ENCODE peak calls at places on chromosomes 11 and 22, in ten cellular contexts. Y is A549, V is tibial artery, T is ovary, J is lung, X is Peyer's patch, K is GM23338, G is mucosa of descending colon, R is IMR-90, I is prostate gland. W is an unnamed sample.

GRCh38 chr11:75814686-75815344 is at the start of gene UVRAG:
- DNase-seq in V (peak; percentile 99), T (peak; percentile 98), J (peak; percentile 99), I (peak; percentile 99), G (peak; percentile 99), R (peak; percentile 99), K (peak; percentile 99), Y (peak; percentile 99), X (peak; percentile 99), W (peak; percentile 99)

GRCh38 chr22:38947321-38948112 is 9.9 kb upstream of the APOBEC3A start:
- DNase-seq in K (no peak), Y (no peak), X (no peak), G (no peak), V (no peak), T (no peak), J (no peak), I (no peak), R (no peak), W (peak; percentile 24)

GRCh38 chr22:35642305-35642741 is 5.9 kb upstream of the APOL6 start:
- DNase-seq in J (no peak), G (peak; percentile 68), K (no peak), Y (no peak), V (no peak), X (peak; percentile 4), T (peak; percentile 66), I (no peak), R (peak; percentile 46), W (no peak)

GRCh38 chr22:49066619-49067018 is 761.1 kb downstream of the BRD1 start:
- DNase-seq in V (no peak), Y (no peak), X (no peak), I (no peak), R (no peak), G (no peak), J (no peak), K (no peak), T (no peak), W (no peak)

GRCh38 chr11:12581923-12582322 is 92.3 kb upstream of the TEAD1 start:
- DNase-seq in I (no peak), T (no peak), Y (peak; percentile 24), G (no peak), R (peak; percentile 88), V (no peak), J (peak; percentile 77), K (no peak), X (no peak), W (peak; percentile 63)

GRCh38 chr11:64545605-64546004 is 45.4 kb upstream of the SLC22A12 start:
- DNase-seq in G (no peak), Y (peak; percentile 79), K (no peak), V (no peak), I (no peak), J (no peak), R (peak; percentile 69), X (no peak), T (no peak), W (peak; percentile 87)

GRCh38 chr11:104352036-104352435 is 188.1 kb upstream of the PDGFD start:
- DNase-seq in V (no peak), X (no peak), R (no peak), T (no peak), G (no peak), K (no peak), Y (no peak), I (no peak), J (no peak), W (no peak)

GRCh38 chr11:122852071-122852831 is 14.0 kb downstream of the CRTAM start:
- DNase-seq in V (no peak), I (no peak), K (no peak), R (peak; percentile 53), Y (no peak), T (no peak), X (no peak), G (no peak), J (no peak), W (no peak)

GRCh38 chr11:123829745-123830144 is 23.6 kb upstream of the OR6M1 start:
- DNase-seq in R (no peak), T (no peak), I (no peak), K (no peak), J (no peak), G (no peak), V (no peak), X (no peak), Y (no peak), W (no peak)

DNA sequence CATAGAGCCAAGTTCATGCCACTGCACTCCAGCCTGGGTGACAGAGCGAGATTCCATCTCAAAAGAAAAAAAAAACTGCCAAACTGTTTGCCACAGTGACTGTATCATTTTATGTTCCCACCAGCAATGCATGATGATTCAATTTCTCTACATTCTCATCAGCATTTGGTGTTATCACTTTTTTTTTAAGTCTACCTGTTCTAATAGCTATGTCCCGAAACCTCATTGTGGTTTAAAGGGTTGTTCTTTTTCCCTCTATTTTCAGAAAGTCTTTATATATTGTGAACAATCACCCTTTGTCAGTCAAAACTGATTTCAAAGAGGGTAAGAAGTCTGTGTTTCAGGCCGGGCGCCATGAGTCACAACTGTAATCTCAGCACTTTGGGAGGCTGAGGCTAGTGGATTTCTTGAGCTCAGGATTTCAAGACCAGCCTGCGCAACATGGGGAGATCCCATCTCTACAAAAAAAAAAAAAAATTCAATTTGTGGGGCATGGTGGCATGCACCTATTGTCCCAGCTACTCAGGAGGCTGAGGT is 14.8 kb upstream of the FAM168A start:
- DNase-seq in T (no peak), I (no peak), G (no peak), K (no peak), R (peak; percentile 8), Y (no peak), J (no peak), X (no peak), V (no peak), W (peak; percentile 8)
- H3K4me1 ChIP-seq in T (no peaks in the 10 kb centered on the region), I (no peaks in the 10 kb centered on the region), G (no peaks in the 10 kb centered on the region), K (no peaks in the 10 kb centered on the region), R (no peaks in the 10 kb centered on the region), Y (no peaks in the 10 kb centered on the region), J (no peaks in the 10 kb centered on the region), X (no peaks in the 10 kb centered on the region), V (no peaks in the 10 kb centered on the region), W (no peaks in the 10 kb centered on the region)

GRCh38 chr11:44568358-44568705 is 2.9 kb downstream of the CD82 start:
- DNase-seq in I (no peak), K (no peak), J (no peak), T (no peak), V (no peak), Y (no peak), G (no peak), R (no peak), X (no peak), W (no peak)

GRCh38 chr11:44565746-44566558 is 489 bp downstream of the CD82 start:
- DNase-seq in G (no peak), V (no peak), J (no peak), R (no peak), T (no peak), Y (no peak), I (no peak), X (no peak), K (peak; percentile 57), W (no peak)

GRCh38 chr11:44566559-44566949 is 1.1 kb downstream of the CD82 start:
- DNase-seq in Y (no peak), V (no peak), G (no peak), X (no peak), I (no peak), J (no peak), K (no peak), R (no peak), T (no peak), W (no peak)

GRCh38 chr11:44567876-44568256 is 2.4 kb downstream of the CD82 start:
- DNase-seq in Y (no peak), X (no peak), R (no peak), V (no peak), T (no peak), G (no peak), I (no peak), J (no peak), K (no peak), W (no peak)

DNA sequence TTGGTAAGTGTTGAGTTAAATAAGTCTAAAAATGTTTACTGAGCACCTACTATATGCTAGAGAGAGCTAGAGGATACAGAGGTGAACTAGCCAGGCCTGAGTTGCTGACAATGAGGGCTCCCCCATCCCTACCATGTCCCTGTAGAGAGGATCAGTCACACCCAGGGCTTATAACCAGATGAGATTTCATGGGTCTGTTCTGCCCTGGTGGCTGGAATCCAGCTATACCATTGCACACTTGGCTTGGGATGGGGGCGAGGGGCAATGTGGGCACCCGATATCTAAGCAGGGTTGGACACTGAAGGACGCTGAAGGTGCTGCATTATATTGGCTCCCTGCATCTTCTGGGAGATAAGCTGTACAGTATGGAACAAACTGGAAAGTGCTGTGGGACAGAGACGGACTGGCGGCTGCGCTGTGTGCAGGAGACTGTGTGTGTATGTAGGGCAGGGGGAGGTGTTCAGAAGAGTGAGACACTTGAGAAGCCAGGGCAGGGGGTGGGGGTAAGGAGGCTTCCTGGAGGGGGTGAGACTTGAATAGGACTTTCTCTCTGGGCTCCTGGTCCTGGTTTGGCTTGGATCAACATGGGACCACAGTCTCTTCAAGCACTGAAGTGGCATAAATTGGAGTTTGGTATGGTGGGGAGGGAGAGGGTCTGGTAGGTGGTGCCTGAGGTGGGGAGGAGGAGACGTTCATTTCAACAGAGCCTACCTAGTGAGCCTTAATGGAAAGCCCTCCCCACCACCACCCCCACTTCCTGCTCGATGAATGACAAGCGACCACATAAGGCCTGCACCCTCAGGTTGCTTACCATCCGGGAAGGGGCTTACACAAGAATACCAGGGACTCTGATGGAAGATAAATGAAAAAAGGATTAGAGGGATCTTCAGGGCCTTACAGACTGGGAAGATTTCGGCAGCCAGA is 1.8 kb downstream of the CD82 start:
- DNase-seq in I (no peak), R (no peak), Y (no peak), T (no peak), V (no peak), X (peak; percentile 51), G (no peak), J (no peak), K (no peak), W (no peak)
- TF ChIP-seq CTCF in I (no peak), R (peak; percentile 25), Y (no peak), T (no peak), V (no peak), X (peak; percentile 17), G (no peak), J (no peak), K (peak; percentile 14), W (peak; percentile 39)

DNA sequence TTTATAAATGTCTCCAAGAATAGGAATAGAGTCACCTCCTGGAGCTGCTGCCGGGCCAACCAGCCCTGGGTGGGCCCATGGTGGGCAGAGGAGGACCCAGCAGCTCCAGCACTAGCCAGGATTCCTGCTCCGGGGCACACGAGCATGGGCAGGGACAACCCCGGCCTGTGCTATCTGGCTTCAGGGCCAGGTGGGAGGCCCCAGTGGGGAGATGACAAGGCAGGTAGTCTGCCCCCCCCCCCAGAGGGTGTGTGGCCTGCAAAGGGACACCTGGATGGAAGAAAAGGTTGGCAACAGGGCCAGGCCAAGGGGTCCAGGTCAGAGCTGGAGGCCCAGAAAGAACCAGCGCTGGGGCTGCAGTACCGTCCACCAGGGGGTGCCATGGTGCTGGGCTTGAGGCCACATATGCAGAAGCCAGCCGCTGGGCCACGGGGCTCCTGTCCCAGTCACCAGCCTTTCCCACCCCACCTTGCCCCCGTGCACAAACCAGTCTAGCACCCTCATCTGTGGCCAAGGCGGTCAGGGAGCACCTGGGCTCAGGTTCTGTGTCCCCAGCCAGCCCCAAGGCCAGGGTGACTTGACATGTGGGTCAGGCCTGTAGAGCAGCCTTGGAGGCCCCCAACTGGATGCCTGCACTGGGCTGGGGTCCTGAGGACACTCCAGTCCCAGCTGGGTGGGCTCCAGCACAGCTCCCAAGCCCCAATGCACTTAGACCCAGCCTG is 3.5 kb downstream of the TSPAN32 start:
- DNase-seq in G (peak; percentile 93), Y (peak; percentile 58), T (peak; percentile 82), V (peak; percentile 79), I (peak; percentile 74), R (peak; percentile 58), X (peak; percentile 90), K (peak; percentile 89), J (peak; percentile 88), W (peak; percentile 27)
- H3K4me1 ChIP-seq in G (peaks cover 8% of the 10 kb centered on the region), Y (no peaks in the 10 kb centered on the region), T (peaks cover 27% of the 10 kb centered on the region), V (peaks cover 42% of the 10 kb centered on the region), I (no peaks in the 10 kb centered on the region), R (peaks cover 11% of the 10 kb centered on the region), X (peaks cover 16% of the 10 kb centered on the region), K (no peaks in the 10 kb centered on the region), J (peaks cover 28% of the 10 kb centered on the region), W (no peaks in the 10 kb centered on the region)

GRCh38 chr11:41498726-41499125 is 39.3 kb upstream of the LRRC4C start:
- DNase-seq in R (no peak), Y (no peak), X (no peak), J (no peak), K (peak; percentile 21), I (no peak), V (no peak), T (no peak), G (no peak), W (no peak)
- TF ChIP-seq CTCF in R (peak; percentile 21), Y (no peak), X (peak; percentile 42), J (no peak), K (peak; percentile 68), I (no peak), V (no peak), T (no peak), G (no peak), W (peak; percentile 75)